ENCODE peak calls at places on chromosomes 3 and 15, in nine cellular contexts. A, G, Y, Q, M, J, U, B and Z are unnamed samples.

GRCh38 chr3:195257454-195258448 is 13.2 kb downstream of the XXYLT1 start:
- DNase-seq in A (no peak), G (peak; percentile 75), Y (no peak), U (no peak), J (no peak), B (peak; percentile 57), M (no peak), Q (no peak), Z (no peak)

GRCh38 chr3:8800016-8800415 is 30.6 kb upstream of the OXTR start:
- DNase-seq in J (no peak), B (no peak), Y (no peak), G (no peak), Q (no peak), M (no peak), U (no peak), A (no peak), Z (no peak)

GRCh38 chr15:47027322-47027946 is 689.9 kb upstream of the SEMA6D start:
- DNase-seq in J (no peak), Q (no peak), U (no peak), B (no peak), M (no peak), G (no peak), Y (peak; percentile 48), A (no peak), Z (peak; percentile 4)

GRCh38 chr3:178078933-178079332 is 457.3 kb upstream of the KCNMB2 start:
- DNase-seq in A (no peak), M (peak; percentile 70), J (no peak), Q (no peak), B (peak; percentile 47), Y (no peak), U (no peak), G (no peak), Z (no peak)

GRCh38 chr15:57353317-57353804 is 22.9 kb upstream of the CGNL1 start:
- DNase-seq in Q (no peak), B (no peak), M (no peak), G (no peak), Y (no peak), J (no peak), A (no peak), U (no peak), Z (no peak)

GRCh38 chr15:93179072-93179471 is 90.1 kb upstream of the RGMA start:
- DNase-seq in Q (peak; percentile 70), B (no peak), J (peak; percentile 63), Y (no peak), U (peak; percentile 15), G (no peak), M (no peak), A (no peak), Z (no peak)

GRCh38 chr3:181705081-181705480 is 6.6 kb upstream of the SOX2 start:
- DNase-seq in Q (no peak), A (no peak), B (no peak), Y (peak; percentile 43), M (no peak), G (no peak), U (no peak), J (no peak), Z (no peak)

GRCh38 chr3:11551019-11551418 is 92.7 kb downstream of the VGLL4 start:
- DNase-seq in A (no peak), U (no peak), J (peak; percentile 3), Q (no peak), M (no peak), Y (no peak), G (peak; percentile 53), B (no peak), Z (no peak)

GRCh38 chr3:13347390-13347966 is 72.6 kb downstream of the NUP210 start:
- DNase-seq in Q (no peak), J (no peak), A (no peak), U (no peak), B (peak; percentile 8), M (no peak), G (no peak), Y (peak; percentile 74), Z (peak; percentile 79)

GRCh38 chr3:194300392-194300758 is 50.8 kb downstream of the CPN2 start:
- DNase-seq in J (peak; percentile 66), A (no peak), U (peak; percentile 66), G (peak; percentile 61), Y (peak; percentile 85), Q (no peak), M (peak; percentile 89), B (peak; percentile 79), Z (peak; percentile 88)

GRCh38 chr3:18098960-18099587 is 326.1 kb downstream of the SATB1 start:
- DNase-seq in B (peak; percentile 75), A (no peak), J (no peak), Y (no peak), M (no peak), U (no peak), G (no peak), Q (no peak), Z (no peak)

GRCh38 chr3:104992618-104993017 is 374.1 kb upstream of the ALCAM start:
- DNase-seq in Q (no peak), A (no peak), M (no peak), B (no peak), U (no peak), Y (peak; percentile 15), G (no peak), J (no peak), Z (no peak)

GRCh38 chr15:70244978-70245542 is 147.3 kb upstream of the TLE3 start:
- DNase-seq in G (no peak), Q (no peak), B (no peak), U (no peak), J (no peak), M (no peak), Y (no peak), A (no peak), Z (no peak)

GRCh38 chr3:66227917-66228316 is 7.1 kb downstream of the SLC25A26 start:
- DNase-seq in Y (no peak), U (no peak), A (no peak), J (no peak), B (peak; percentile 44), G (no peak), M (no peak), Q (no peak), Z (no peak)

GRCh38 chr15:84722628-84723027 is 6.7 kb upstream of the SEC11A start:
- DNase-seq in G (no peak), A (no peak), B (no peak), M (no peak), J (no peak), Y (no peak), U (no peak), Q (no peak), Z (no peak)

GRCh38 chr15:63196846-63197245 is 7.4 kb downstream of the RAB8B start:
- DNase-seq in M (no peak), J (no peak), Q (no peak), A (no peak), U (no peak), G (no peak), Y (no peak), B (no peak), Z (no peak)

GRCh38 chr3:123341871-123342630 is 106.8 kb downstream of the ADCY5 start:
- DNase-seq in B (no peak), Y (no peak), Q (no peak), M (no peak), U (no peak), A (no peak), G (peak; percentile 60), J (no peak), Z (no peak)

GRCh38 chr15:44550256-44550655 is 13.3 kb downstream of the EIF3J start:
- DNase-seq in M (no peak), A (peak; percentile 21), U (no peak), J (no peak), Q (no peak), B (peak; percentile 62), Y (no peak), G (no peak), Z (no peak)

GRCh38 chr15:101536875-101537405 is 47.4 kb upstream of the PCSK6 start:
- DNase-seq in M (no peak), B (no peak), Q (no peak), G (no peak), J (no peak), U (no peak), A (no peak), Y (no peak), Z (no peak)

GRCh38 chr15:70147178-70147760 is 49.6 kb upstream of the TLE3 start:
- DNase-seq in U (no peak), Q (no peak), G (no peak), A (no peak), J (no peak), Y (no peak), B (no peak), M (no peak), Z (no peak)

GRCh38 chr3:189305412-189305811 is 133.6 kb downstream of the TPRG1 start:
- DNase-seq in G (no peak), J (no peak), U (no peak), B (no peak), M (no peak), A (no peak), Y (no peak), Q (no peak), Z (no peak)

GRCh38 chr3:52520716-52521487 is 12.8 kb downstream of the NT5DC2 start:
- DNase-seq in J (no peak), B (no peak), Q (no peak), U (no peak), G (no peak), M (no peak), A (no peak), Y (no peak), Z (peak; percentile 62)

GRCh38 chr3:98564282-98565005 is 29.0 kb downstream of the CPOX start:
- DNase-seq in J (no peak), U (no peak), Q (no peak), G (no peak), A (peak; percentile 52), Y (no peak), B (no peak), M (no peak), Z (no peak)
- H3K4me3 ChIP-seq in J (no peak overlapping the region), U (no peak overlapping the region), Q (no peak overlapping the region), G (no peak overlapping the region), A (no peak overlapping the region), Y (no peak overlapping the region), B (no peak overlapping the region), M (no peak overlapping the region), Z (no peak overlapping the region)

GRCh38 chr3:184749168-184749744 is 37.4 kb upstream of the MAGEF1 start:
- DNase-seq in U (no peak), A (no peak), M (no peak), Q (no peak), B (no peak), J (no peak), Y (no peak), G (no peak), Z (no peak)
- H3K4me3 ChIP-seq in U (no peak overlapping the region), A (no peak overlapping the region), M (no peak overlapping the region), Q (no peak overlapping the region), B (no peak overlapping the region), J (no peak overlapping the region), Y (no peak overlapping the region), G (no peak overlapping the region), Z (no peak overlapping the region)

DNA sequence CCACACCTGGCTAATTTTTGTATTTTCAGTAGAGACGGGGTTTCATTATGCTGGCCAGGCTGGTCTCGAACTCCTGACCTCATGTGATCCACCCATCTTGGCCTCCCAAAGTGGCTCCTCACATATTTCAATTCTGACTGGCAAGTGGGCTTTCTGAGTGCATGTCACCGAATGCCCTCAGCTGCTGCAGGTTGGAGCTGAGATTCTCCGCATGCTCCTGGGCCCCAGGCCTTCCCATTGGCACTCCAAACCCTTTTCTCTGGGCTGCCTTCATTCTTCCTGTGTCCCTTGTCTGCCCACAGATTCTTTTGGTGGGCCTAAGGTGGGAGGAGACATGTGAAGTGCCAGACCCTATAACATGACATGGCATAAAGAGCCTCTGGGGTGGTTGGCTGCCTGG is 67.3 kb downstream of the SYNM start:
- DNase-seq in Y (no peak), Q (no peak), M (no peak), B (no peak), G (no peak), A (no peak), J (no peak), U (no peak), Z (no peak)
- H3K4me3 ChIP-seq in Y (no peak overlapping the region), Q (no peak overlapping the region), M (no peak overlapping the region), B (no peak overlapping the region), G (no peak overlapping the region), A (no peak overlapping the region), J (no peak overlapping the region), U (no peak overlapping the region), Z (no peak overlapping the region)

GRCh38 chr15:98621021-98621420 is 27.3 kb upstream of the IGF1R start:
- DNase-seq in G (no peak), A (no peak), M (no peak), B (no peak), U (no peak), J (no peak), Q (no peak), Y (no peak), Z (no peak)
- H3K4me3 ChIP-seq in G (no peak overlapping the region), A (no peak overlapping the region), M (no peak overlapping the region), B (no peak overlapping the region), U (no peak overlapping the region), J (no peak overlapping the region), Q (no peak overlapping the region), Y (no peak overlapping the region), Z (no peak overlapping the region)